ENCODE peak calls at places on chromosomes 16 and 17, in four cellular contexts. Q is cardiac muscle cell, O is NB4, M is ovary. C is an unnamed sample.

GRCh38 chr17:5702951-5703510 is 118.7 kb upstream of the NLRP1 start:
- DNase-seq in Q (no peak), M (no peak), O (no peak), C (no peak)

GRCh38 chr16:5015351-5015750 is 18.4 kb downstream of the NAGPA start:
- DNase-seq in Q (no peak), M (no peak), O (no peak), C (no peak)

GRCh38 chr16:14302031-14302398 is 230.9 kb downstream of the MRTFB start:
- DNase-seq in M (peak), O (peak), Q (peak), C (no peak)

GRCh38 chr16:23424292-23424958 is 28.6 kb downstream of the COG7 start:
- DNase-seq in M (peak), Q (no peak), O (no peak), C (peak)

GRCh38 chr16:77971306-77972131 is 50.8 kb upstream of the CLEC3A start:
- DNase-seq in M (peak), O (peak), Q (peak), C (peak)

GRCh38 chr16:2799205-2799851 is 1.1 kb downstream of the PRSS41 start:
- DNase-seq in M (peak), O (no peak), Q (no peak), C (no peak)

GRCh38 chr17:279356-279755 is 73.3 kb downstream of the RPH3AL start:
- DNase-seq in O (peak), M (no peak), Q (no peak), C (no peak)

GRCh38 chr16:22198547-22199293 is 7.4 kb upstream of the EEF2K start:
- DNase-seq in Q (no peak), M (no peak), O (peak), C (no peak)

GRCh38 chr16:67431077-67431804 is at the start of gene HSD11B2:
- DNase-seq in Q (peak), O (peak), M (peak), C (no peak)

GRCh38 chr16:7792346-7792745 is 459.7 kb downstream of the RBFOX1 start:
- DNase-seq in Q (no peak), M (no peak), O (no peak), C (no peak)

GRCh38 chr17:74686761-74687160 is 26.0 kb downstream of the CD300LF start:
- DNase-seq in O (peak), Q (no peak), M (no peak), C (no peak)

GRCh38 chr17:15451681-15452080 is 15.7 kb downstream of the CDRT4 start:
- DNase-seq in M (no peak), O (no peak), Q (no peak), C (no peak)

GRCh38 chr17:41907633-41908539 is 10.9 kb downstream of the ACLY start:
- DNase-seq in O (no peak), Q (no peak), M (no peak), C (no peak)

GRCh38 chr17:80428363-80428762 is 13.4 kb downstream of the ENDOV start:
- DNase-seq in Q (no peak), O (no peak), M (no peak), C (no peak)

GRCh38 chr17:41390411-41390938 is 6.9 kb downstream of the KRT31 start:
- DNase-seq in O (no peak), M (no peak), Q (no peak), C (no peak)

DNA sequence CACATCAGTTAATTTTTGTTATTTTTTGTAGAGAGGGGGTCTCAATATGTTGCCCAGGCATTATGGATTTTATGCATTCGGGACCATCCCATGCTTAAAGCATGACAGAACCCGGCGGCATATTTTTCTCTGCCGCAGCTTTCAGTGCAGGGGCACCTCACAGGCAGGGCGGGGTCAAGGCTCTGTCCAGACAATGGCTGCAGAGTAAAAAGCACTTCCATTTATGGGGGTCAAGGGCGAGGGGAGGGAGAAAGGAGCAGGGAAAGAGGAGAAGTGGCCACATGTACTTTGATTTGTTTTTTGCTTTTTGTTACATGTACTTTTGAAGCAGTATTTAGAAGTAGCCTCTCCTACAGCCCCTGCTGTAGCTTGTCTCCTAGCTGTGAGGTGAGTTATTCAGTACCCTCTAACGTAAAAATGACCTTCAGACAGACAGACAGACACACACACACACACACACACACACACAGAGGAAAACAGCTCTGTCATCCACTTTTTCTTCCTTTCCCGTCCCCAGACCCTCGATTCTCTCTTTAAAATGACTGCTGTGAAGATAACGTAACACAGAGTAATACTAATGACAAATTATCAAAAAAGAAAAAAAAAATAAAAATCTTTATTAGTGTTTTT is 875 bp upstream of the SCPEP1 start:
- DNase-seq in Q (peak), M (no peak), O (no peak), C (no peak)
- H3K4me3 ChIP-seq in Q (peak), M (peak), O (peak), C (peak)

GRCh38 chr17:82269138-82269881 is 4.2 kb downstream of the CSNK1D start:
- DNase-seq in Q (no peak), M (no peak), O (no peak), C (no peak)

GRCh38 chr17:82266142-82266541 is 7.4 kb downstream of the CSNK1D start:
- DNase-seq in O (no peak), M (no peak), Q (no peak), C (no peak)

GRCh38 chr17:82269882-82270500 is 3.5 kb downstream of the CSNK1D start:
- DNase-seq in O (no peak), Q (no peak), M (no peak), C (no peak)

GRCh38 chr17:82270651-82271050 is 2.8 kb downstream of the CSNK1D start:
- DNase-seq in O (no peak), Q (no peak), M (no peak), C (no peak)

GRCh38 chr17:82267575-82268379 is 5.7 kb downstream of the CSNK1D start:
- DNase-seq in O (peak), Q (no peak), M (peak), C (peak)
- TF ChIP-seq CTCF in O (no peak), Q (no peak), M (no peak), C (no peak)

GRCh38 chr17:38451840-38452529 is 23.7 kb downstream of the ARHGAP23 start:
- DNase-seq in O (peak), Q (no peak), M (peak), C (no peak)

GRCh38 chr17:38451030-38451839 is 23.0 kb downstream of the ARHGAP23 start:
- DNase-seq in Q (peak), O (no peak), M (no peak), C (no peak)

GRCh38 chr17:38454528-38454927 is 26.3 kb downstream of the ARHGAP23 start:
- DNase-seq in Q (no peak), O (no peak), M (peak), C (peak)

GRCh38 chr17:38453951-38454421 is 25.7 kb downstream of the ARHGAP23 start:
- DNase-seq in M (peak), O (no peak), Q (no peak), C (no peak)

GRCh38 chr17:38452719-38453118 is 24.5 kb downstream of the ARHGAP23 start:
- DNase-seq in M (no peak), O (no peak), Q (no peak), C (no peak)
- H3K4me3 ChIP-seq in M (no peak), O (no peak), Q (no peak), C (peak)

GRCh38 chr16:1032607-1033006 is 39.9 kb upstream of the SSTR5 start:
- DNase-seq in O (no peak), M (no peak), Q (no peak), C (no peak)

GRCh38 chr16:1029259-1029545 is 43.3 kb upstream of the SSTR5 start:
- DNase-seq in O (no peak), M (no peak), Q (no peak), C (no peak)

GRCh38 chr16:1030381-1030901 is 42.1 kb upstream of the SSTR5 start:
- DNase-seq in O (no peak), Q (no peak), M (no peak), C (no peak)

GRCh38 chr16:1033128-1033679 is 39.3 kb upstream of the SSTR5 start:
- DNase-seq in O (no peak), Q (no peak), M (no peak), C (no peak)

DNA sequence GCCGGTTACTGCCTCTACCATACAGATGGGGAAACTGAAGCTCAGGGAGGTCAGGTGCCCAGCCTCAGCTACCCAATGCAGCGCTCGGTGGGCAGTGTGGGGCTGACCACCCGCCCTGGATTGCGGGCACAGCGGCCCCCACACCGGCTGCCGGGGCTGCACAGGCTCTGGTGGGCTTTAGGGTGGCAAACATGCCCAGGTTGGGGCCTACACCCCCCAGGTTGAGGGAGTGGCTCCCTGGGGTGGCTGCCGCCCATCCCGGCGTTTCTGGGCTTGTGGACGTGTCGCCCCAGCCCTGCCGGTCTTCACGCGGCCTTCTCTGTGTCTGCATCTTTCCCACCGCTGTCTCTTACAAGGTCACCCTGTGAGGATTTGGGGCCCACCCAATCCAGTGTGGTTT is 40.9 kb upstream of the SSTR5 start:
- DNase-seq in O (no peak), M (no peak), Q (no peak), C (no peak)
- TF ChIP-seq CTCF in O (no peak), M (no peak), Q (no peak), C (no peak)

GRCh38 chr17:1907818-1908698 is 78.3 kb downstream of the RPA1 start:
- DNase-seq in O (no peak), Q (peak), M (no peak), C (no peak)
- H3K4me3 ChIP-seq in O (no peak), Q (peak), M (no peak), C (peak)

DNA sequence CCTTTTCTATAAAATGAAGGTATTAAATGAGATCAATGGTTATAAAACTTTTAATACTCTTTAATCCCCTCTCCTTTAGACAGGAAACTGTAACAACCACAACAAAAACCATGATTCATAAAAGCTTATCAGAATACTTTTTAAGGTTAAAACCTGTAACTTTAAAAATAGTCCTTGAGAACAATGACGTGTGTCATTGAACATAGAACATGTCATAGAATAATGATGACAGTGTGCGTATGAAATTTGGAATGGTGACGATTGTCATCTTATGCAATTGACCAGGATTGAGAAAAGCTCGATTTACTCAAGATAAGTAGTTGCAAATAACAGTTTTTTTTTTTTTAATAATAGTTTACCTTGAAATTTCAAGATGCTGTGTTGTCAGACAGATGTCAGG is 94.1 kb downstream of the PLCG2 start:
- DNase-seq in M (no peak), Q (no peak), O (no peak), C (no peak)
- TF ChIP-seq CTCF in M (no peak), Q (no peak), O (no peak), C (no peak)

DNA sequence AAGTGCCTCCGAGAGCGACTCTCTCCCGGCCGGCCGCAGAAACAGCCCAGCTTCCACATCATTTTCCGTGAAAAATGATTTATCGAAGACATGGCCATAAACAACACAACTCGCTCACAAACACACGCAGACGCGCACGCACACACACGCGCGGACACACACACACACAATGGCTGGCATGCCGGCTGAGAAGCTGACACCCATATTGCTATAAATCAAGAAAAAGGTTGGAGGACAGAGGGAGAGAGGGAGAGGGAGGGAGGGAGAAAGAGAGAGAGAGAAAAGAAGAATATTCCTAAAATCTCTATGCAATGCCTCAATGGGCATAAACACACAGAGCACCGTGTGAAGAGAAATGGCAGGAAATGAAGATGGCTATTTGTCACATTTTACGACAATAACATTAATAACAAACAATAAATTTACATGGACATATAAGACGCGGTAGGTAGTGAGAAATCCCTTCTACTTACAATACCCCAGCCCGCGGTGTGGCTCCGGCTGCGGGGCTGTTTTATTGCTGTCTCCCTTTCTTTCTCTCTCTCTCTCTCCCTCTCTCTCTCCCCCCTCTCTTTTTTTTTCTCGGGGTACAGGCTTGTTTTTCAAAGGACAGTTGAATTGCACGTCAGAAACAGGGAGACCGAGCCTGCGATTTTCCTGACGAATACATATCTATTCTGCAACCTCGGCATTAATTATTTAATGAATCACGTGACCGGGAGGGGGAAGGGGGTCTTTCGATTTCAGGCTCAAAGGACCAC is 9.5 kb downstream of the HOXB4 start:
- DNase-seq in O (no peak), Q (no peak), M (no peak), C (no peak)
- H3K4me3 ChIP-seq in O (no peak), Q (peak), M (no peak), C (peak)

DNA sequence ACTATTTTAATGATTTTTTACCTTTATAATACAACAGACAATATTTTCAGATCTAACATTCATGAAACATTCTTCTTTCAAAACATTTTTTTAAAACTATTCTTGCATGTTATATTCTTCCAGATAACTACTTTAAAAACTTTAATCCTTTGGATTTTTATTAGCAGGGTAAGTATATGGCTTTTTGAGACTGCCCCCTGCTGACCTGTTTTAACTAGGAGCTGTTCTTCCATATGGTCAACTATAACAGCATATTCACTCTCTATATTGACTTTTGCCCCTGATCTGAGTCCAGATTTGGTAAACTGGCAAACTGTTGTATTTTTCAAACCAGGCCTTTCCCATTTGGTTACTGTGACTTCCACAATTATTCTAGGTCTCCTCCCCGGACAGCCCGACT is 16.5 kb downstream of the ZNF18 start:
- DNase-seq in M (no peak), Q (no peak), O (peak), C (no peak)
- TF ChIP-seq CTCF in M (no peak), Q (peak), O (peak), C (no peak)

DNA sequence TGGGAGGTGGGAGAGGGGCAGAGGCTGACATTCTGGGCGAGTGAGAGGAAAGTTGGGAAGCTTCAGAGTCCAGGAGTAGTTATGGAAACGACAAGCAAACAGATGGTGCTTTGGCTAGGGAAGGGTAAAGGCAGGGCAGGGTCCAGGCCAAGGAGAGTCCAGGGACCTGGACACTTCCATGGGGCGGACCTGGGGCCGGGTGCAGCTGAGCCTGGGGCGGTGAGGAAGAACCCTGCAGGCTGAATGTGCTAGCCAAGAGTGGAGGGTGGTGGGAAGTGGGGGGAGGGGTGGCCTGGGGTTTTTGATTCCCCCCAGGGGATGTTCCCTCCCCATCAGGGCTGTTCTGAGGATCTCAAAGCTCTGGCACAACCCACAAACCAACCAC is 2.6 kb downstream of the PPP1R9B start:
- DNase-seq in O (no peak), Q (no peak), M (no peak), C (no peak)
- H3K4me3 ChIP-seq in O (peak), Q (peak), M (peak), C (peak)

C was measured in ascending aorta.